ENCODE peak calls at places on chromosomes 5 and 9, in five cellular contexts. V is NCI-H1105, H is H7, R is glomerular endothelial cell, S is SW480. I is an unnamed sample.

GRCh38 chr5:41924872-41925554 is at the start of gene FBXO4:
- DNase-seq in V (peak; percentile 77), S (peak; percentile 69), R (no peak), H (peak; percentile 68), I (peak; percentile 60)

GRCh38 chr9:112872019-112872418 is 18.7 kb downstream of the SLC46A2 start:
- DNase-seq in H (no peak), V (no peak), R (no peak), S (no peak), I (no peak)

GRCh38 chr9:18255158-18255629 is 218.8 kb upstream of the ADAMTSL1 start:
- DNase-seq in V (peak; percentile 67), R (peak; percentile 75), S (peak; percentile 58), H (peak; percentile 64), I (peak; percentile 80)

GRCh38 chr5:54383941-54384340 is 71.6 kb upstream of the HSPB3 start:
- DNase-seq in R (no peak), S (no peak), H (no peak), V (no peak), I (no peak)

GRCh38 chr5:5979362-5979760 is 399.0 kb downstream of the MED10 start:
- DNase-seq in S (peak; percentile 9), R (no peak), V (no peak), H (no peak), I (no peak)

GRCh38 chr5:11050596-11051304 is 289.7 kb upstream of the DAP start:
- DNase-seq in H (no peak), S (no peak), R (no peak), V (no peak), I (no peak)

GRCh38 chr5:2889946-2890475 is 138.5 kb upstream of the IRX2 start:
- DNase-seq in S (no peak), V (no peak), H (no peak), R (no peak), I (no peak)

GRCh38 chr9:111176511-111176910 is 138.2 kb upstream of the LPAR1 start:
- DNase-seq in R (no peak), H (no peak), V (no peak), S (no peak), I (no peak)

GRCh38 chr9:135342206-135343130 is 137.1 kb upstream of the PPP1R26 start:
- DNase-seq in H (no peak), V (no peak), R (no peak), S (no peak), I (no peak)

GRCh38 chr5:538801-539468 is 14.7 kb upstream of the SLC9A3 start:
- DNase-seq in R (no peak), H (no peak), V (no peak), S (no peak), I (no peak)

GRCh38 chr5:132383984-132384383 is 14.5 kb downstream of the SLC22A5 start:
- DNase-seq in V (no peak), S (no peak), H (no peak), R (no peak), I (no peak)

GRCh38 chr9:15231788-15232635 is 75.0 kb downstream of the TTC39B start:
- DNase-seq in R (no peak), V (no peak), H (peak; percentile 72), S (peak; percentile 33), I (no peak)

GRCh38 chr9:76109953-76110352 is 219.5 kb downstream of the PCSK5 start:
- DNase-seq in H (no peak), R (no peak), V (no peak), S (no peak), I (no peak)

GRCh38 chr5:166430491-166431319 is 1860.7 kb upstream of the WWC1 start:
- DNase-seq in V (no peak), R (no peak), H (peak; percentile 67), S (no peak), I (no peak)

GRCh38 chr5:141604318-141604717 is 14.5 kb downstream of the DIAPH1 start:
- DNase-seq in S (peak; percentile 78), V (no peak), H (peak; percentile 20), R (no peak), I (no peak)

GRCh38 chr9:1875921-1876448 is 139.2 kb upstream of the SMARCA2 start:
- DNase-seq in H (no peak), R (no peak), V (no peak), S (no peak), I (no peak)

GRCh38 chr5:159965031-159965837 is 43.7 kb upstream of the TTC1 start:
- DNase-seq in H (peak; percentile 70), S (peak; percentile 83), R (no peak), V (no peak), I (no peak)

GRCh38 chr9:96460877-96461276 is 10.9 kb downstream of the HABP4 start:
- DNase-seq in H (no peak), V (no peak), R (no peak), S (no peak), I (no peak)

GRCh38 chr9:23554691-23555090 is 271.3 kb downstream of the ELAVL2 start:
- DNase-seq in V (no peak), H (no peak), S (no peak), R (no peak), I (no peak)

GRCh38 chr5:117999939-118000549 is 988.3 kb downstream of the DTWD2 start:
- DNase-seq in S (no peak), R (no peak), V (no peak), H (no peak), I (no peak)

GRCh38 chr9:135036861-135037465 is 50.5 kb upstream of the OLFM1 start:
- DNase-seq in H (no peak), V (no peak), R (no peak), S (no peak), I (no peak)

I was measured in NCI-H2107.